ENCODE peak calls at places on chromosome 7, in four cellular contexts. One of them, this sample, is unnamed. For H3K4me1, the result is how much of the 10 kb centered on the place peaks cover.

GRCh38 chr7:30464231-30464660 is 14.3 kb downstream of the NOD1 start:
- DNase-seq in astrocyte: peak
- DNase-seq in endothelial cell of umbilical vein: no peak
- DNase-seq in MM.1S: no peak
- DNase-seq in this sample: no peak

GRCh38 chr7:333399-333776 is 43.4 kb downstream of the FOXL3 start:
- DNase-seq in astrocyte: no peak
- DNase-seq in endothelial cell of umbilical vein: no peak
- DNase-seq in MM.1S: no peak
- DNase-seq in this sample: peak

GRCh38 chr7:43869898-43870240 is 552 bp upstream of the MRPS24 start:
- DNase-seq in astrocyte: peak
- DNase-seq in endothelial cell of umbilical vein: no peak
- DNase-seq in MM.1S: no peak
- DNase-seq in this sample: no peak

GRCh38 chr7:51313276-51314035 is 3.2 kb downstream of the COBL start:
- DNase-seq in astrocyte: no peak
- DNase-seq in endothelial cell of umbilical vein: no peak
- DNase-seq in MM.1S: no peak
- DNase-seq in this sample: no peak

GRCh38 chr7:125661006-125661405 is 731.4 kb upstream of the POT1 start:
- DNase-seq in astrocyte: peak
- DNase-seq in endothelial cell of umbilical vein: peak
- DNase-seq in MM.1S: no peak
- DNase-seq in this sample: no peak

GRCh38 chr7:13990319-13990983 is 985 bp upstream of the ETV1 start:
- DNase-seq in astrocyte: peak
- DNase-seq in endothelial cell of umbilical vein: peak
- DNase-seq in MM.1S: peak
- DNase-seq in this sample: peak

GRCh38 chr7:68429376-68430117 is 1168.7 kb upstream of the AUTS2 start:
- DNase-seq in astrocyte: no peak
- DNase-seq in endothelial cell of umbilical vein: no peak
- DNase-seq in MM.1S: no peak
- DNase-seq in this sample: peak

GRCh38 chr7:27840314-27840713 is 100.4 kb downstream of the TAX1BP1 start:
- DNase-seq in astrocyte: no peak
- DNase-seq in endothelial cell of umbilical vein: no peak
- DNase-seq in MM.1S: no peak
- DNase-seq in this sample: no peak

GRCh38 chr7:75977741-75978140 is 16.7 kb downstream of the TMEM120A start:
- DNase-seq in astrocyte: no peak
- DNase-seq in endothelial cell of umbilical vein: no peak
- DNase-seq in MM.1S: no peak
- DNase-seq in this sample: no peak

GRCh38 chr7:134720091-134720935 is 59.1 kb upstream of the CALD1 start:
- DNase-seq in astrocyte: peak
- DNase-seq in endothelial cell of umbilical vein: peak
- DNase-seq in MM.1S: no peak
- DNase-seq in this sample: no peak

GRCh38 chr7:44104880-44105771 is 981 bp downstream of the AEBP1 start:
- DNase-seq in astrocyte: peak
- DNase-seq in endothelial cell of umbilical vein: no peak
- DNase-seq in MM.1S: no peak
- DNase-seq in this sample: peak

GRCh38 chr7:1458676-1459511 is at the start of gene MICALL2:
- DNase-seq in astrocyte: peak
- DNase-seq in endothelial cell of umbilical vein: peak
- DNase-seq in MM.1S: no peak
- DNase-seq in this sample: peak

GRCh38 chr7:13031481-13031880 is 344.0 kb downstream of the ARL4A start:
- DNase-seq in astrocyte: peak
- DNase-seq in endothelial cell of umbilical vein: no peak
- DNase-seq in MM.1S: no peak
- DNase-seq in this sample: no peak

GRCh38 chr7:80410081-80410480 is 101.8 kb downstream of the GNAT3 start:
- DNase-seq in astrocyte: peak
- DNase-seq in endothelial cell of umbilical vein: no peak
- DNase-seq in MM.1S: no peak
- DNase-seq in this sample: peak

GRCh38 chr7:87797798-87798403 is 78.3 kb downstream of the SLC25A40 start:
- DNase-seq in astrocyte: peak
- DNase-seq in endothelial cell of umbilical vein: peak
- DNase-seq in MM.1S: peak
- DNase-seq in this sample: peak

DNA sequence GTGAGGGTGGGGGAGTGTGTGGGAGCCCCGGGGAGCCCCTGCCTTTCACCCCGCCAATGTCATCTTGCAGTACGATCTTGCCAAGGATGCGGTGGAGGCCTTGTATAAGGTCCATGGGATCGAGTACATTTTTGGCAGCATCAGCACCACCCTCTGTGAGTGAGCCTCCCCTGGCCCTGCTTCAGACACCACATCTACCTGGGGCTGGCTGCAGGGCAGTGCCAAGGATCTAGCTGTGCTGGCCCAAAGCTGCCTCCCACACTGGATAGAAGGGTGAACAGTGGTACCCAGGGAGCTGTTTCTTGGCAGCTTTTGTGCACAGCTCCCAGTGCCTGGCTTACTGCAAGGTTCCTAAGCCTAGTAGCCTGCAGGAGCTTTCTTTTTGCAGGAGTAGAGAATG is 12.5 kb upstream of the CPA1 start:
- DNase-seq in astrocyte: no peak
- DNase-seq in endothelial cell of umbilical vein: no peak
- DNase-seq in MM.1S: no peak
- DNase-seq in this sample: no peak
- H3K4me1 ChIP-seq in astrocyte: half or more
- H3K4me1 ChIP-seq in endothelial cell of umbilical vein: under half
- H3K4me1 ChIP-seq in MM.1S: under half
- H3K4me1 ChIP-seq in this sample: under half

GRCh38 chr7:112176693-112177415 is 29.3 kb downstream of the DOCK4 start:
- DNase-seq in astrocyte: no peak
- DNase-seq in endothelial cell of umbilical vein: peak
- DNase-seq in MM.1S: no peak
- DNase-seq in this sample: no peak

GRCh38 chr7:112171673-112172072 is 34.5 kb downstream of the DOCK4 start:
- DNase-seq in astrocyte: no peak
- DNase-seq in endothelial cell of umbilical vein: no peak
- DNase-seq in MM.1S: no peak
- DNase-seq in this sample: no peak

GRCh38 chr7:112174192-112174591 is 32.0 kb downstream of the DOCK4 start:
- DNase-seq in astrocyte: no peak
- DNase-seq in endothelial cell of umbilical vein: no peak
- DNase-seq in MM.1S: no peak
- DNase-seq in this sample: no peak

GRCh38 chr7:112176241-112176640 is 30.0 kb downstream of the DOCK4 start:
- DNase-seq in astrocyte: no peak
- DNase-seq in endothelial cell of umbilical vein: peak
- DNase-seq in MM.1S: no peak
- DNase-seq in this sample: no peak

DNA sequence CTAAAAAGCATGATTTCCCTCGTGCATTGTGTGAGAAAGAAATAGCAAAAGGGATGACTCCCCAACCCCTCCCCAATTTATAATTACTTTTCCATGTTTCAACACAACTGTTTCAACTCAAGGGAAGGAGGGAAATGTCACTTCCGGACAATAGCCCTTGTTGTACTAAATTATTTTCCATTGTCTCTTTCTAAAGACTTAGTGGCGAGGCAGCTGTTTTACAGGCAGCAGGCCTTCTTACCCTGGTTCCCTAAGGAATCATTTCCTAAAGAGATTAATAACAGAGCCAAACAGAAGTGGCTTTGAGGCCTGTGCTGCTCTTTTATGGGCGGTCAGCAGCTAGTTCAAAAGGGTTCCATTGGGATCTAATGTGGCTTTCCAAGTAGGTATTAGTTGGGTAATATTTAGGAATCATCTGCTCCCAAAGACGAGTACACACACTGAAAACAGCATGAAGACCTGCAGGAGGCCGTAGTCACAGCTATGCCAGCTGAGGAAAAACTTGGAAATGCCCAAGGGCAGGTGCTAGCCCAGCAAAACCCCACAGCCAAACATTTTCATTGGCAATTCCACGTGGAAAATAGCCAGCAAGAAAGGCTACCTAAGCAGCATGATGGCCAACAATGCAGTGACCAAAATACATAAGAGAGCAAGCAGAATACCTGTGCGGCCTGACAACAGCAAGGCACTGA is 32.8 kb downstream of the DOCK4 start:
- DNase-seq in astrocyte: no peak
- DNase-seq in endothelial cell of umbilical vein: peak
- DNase-seq in MM.1S: no peak
- DNase-seq in this sample: no peak
- H3K9ac ChIP-seq in astrocyte: no peak
- H3K9ac ChIP-seq in endothelial cell of umbilical vein: peak
- H3K9ac ChIP-seq in MM.1S: no peak
- H3K9ac ChIP-seq in this sample: no peak

GRCh38 chr7:141287936-141288335 is 214.1 kb downstream of the TMEM178B start:
- DNase-seq in astrocyte: no peak
- DNase-seq in endothelial cell of umbilical vein: no peak
- DNase-seq in MM.1S: no peak
- DNase-seq in this sample: no peak
- TF ChIP-seq EZH2 in astrocyte: no peak
- TF ChIP-seq EZH2 in endothelial cell of umbilical vein: no peak
- TF ChIP-seq EZH2 in MM.1S: no peak
- TF ChIP-seq EZH2 in this sample: no peak

GRCh38 chr7:33040803-33041516 is 21.6 kb downstream of the NT5C3A start:
- DNase-seq in astrocyte: no peak
- DNase-seq in endothelial cell of umbilical vein: peak
- DNase-seq in MM.1S: peak
- DNase-seq in this sample: no peak
- H3K4me1 ChIP-seq in astrocyte: under half
- H3K4me1 ChIP-seq in endothelial cell of umbilical vein: under half
- H3K4me1 ChIP-seq in MM.1S: under half
- H3K4me1 ChIP-seq in this sample: under half

GRCh38 chr7:127154958-127155357 is 97.8 kb downstream of the GRM8 start:
- DNase-seq in astrocyte: no peak
- DNase-seq in endothelial cell of umbilical vein: no peak
- DNase-seq in MM.1S: no peak
- DNase-seq in this sample: no peak
- H3K9ac ChIP-seq in astrocyte: no peak
- H3K9ac ChIP-seq in endothelial cell of umbilical vein: no peak
- H3K9ac ChIP-seq in MM.1S: no peak
- H3K9ac ChIP-seq in this sample: no peak

DNA sequence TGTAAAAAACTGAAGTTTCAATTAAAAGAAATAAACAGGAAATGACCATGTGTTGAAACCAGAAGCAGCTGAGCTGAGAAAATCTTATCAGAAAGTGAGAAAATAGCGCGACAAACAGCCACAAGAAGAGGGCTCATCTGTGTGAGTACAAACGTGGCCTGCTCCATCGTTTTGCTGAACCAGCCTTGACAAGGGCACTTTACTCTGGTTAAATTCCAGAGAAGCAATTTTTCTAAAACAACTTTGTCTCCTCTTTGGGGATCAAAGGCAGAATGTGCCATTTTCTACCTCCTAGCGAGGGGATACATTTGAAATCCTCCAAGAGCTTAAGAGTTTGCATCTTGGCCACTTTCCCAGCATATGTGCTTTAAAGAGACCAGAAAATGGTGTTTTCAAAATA is 51.3 kb upstream of the VIPR2 start:
- DNase-seq in astrocyte: no peak
- DNase-seq in endothelial cell of umbilical vein: no peak
- DNase-seq in MM.1S: peak
- DNase-seq in this sample: no peak
- TF ChIP-seq EZH2 in astrocyte: no peak
- TF ChIP-seq EZH2 in endothelial cell of umbilical vein: no peak
- TF ChIP-seq EZH2 in MM.1S: no peak
- TF ChIP-seq EZH2 in this sample: no peak

GRCh38 chr7:102425639-102426267 is 7.6 kb upstream of the ORAI2 start:
- DNase-seq in astrocyte: no peak
- DNase-seq in endothelial cell of umbilical vein: no peak
- DNase-seq in MM.1S: peak
- DNase-seq in this sample: no peak

GRCh38 chr7:102421706-102422105 is 11.7 kb upstream of the ORAI2 start:
- DNase-seq in astrocyte: no peak
- DNase-seq in endothelial cell of umbilical vein: no peak
- DNase-seq in MM.1S: no peak
- DNase-seq in this sample: no peak

GRCh38 chr7:102424129-102424551 is 9.2 kb upstream of the ORAI2 start:
- DNase-seq in astrocyte: no peak
- DNase-seq in endothelial cell of umbilical vein: no peak
- DNase-seq in MM.1S: peak
- DNase-seq in this sample: no peak

GRCh38 chr7:102426268-102427031 is 6.9 kb upstream of the ORAI2 start:
- DNase-seq in astrocyte: no peak
- DNase-seq in endothelial cell of umbilical vein: no peak
- DNase-seq in MM.1S: peak
- DNase-seq in this sample: no peak

GRCh38 chr7:102424787-102425218 is 8.6 kb upstream of the ORAI2 start:
- DNase-seq in astrocyte: no peak
- DNase-seq in endothelial cell of umbilical vein: no peak
- DNase-seq in MM.1S: peak
- DNase-seq in this sample: no peak
- H3K4me1 ChIP-seq in astrocyte: under half
- H3K4me1 ChIP-seq in endothelial cell of umbilical vein: under half
- H3K4me1 ChIP-seq in MM.1S: half or more
- H3K4me1 ChIP-seq in this sample: under half